ENCODE peak calls at places on chromosomes 7 and 10, in five cellular contexts. Q, H, E, D and S are unnamed samples.

GRCh38 chr7:76358053-76358477 is 726 bp downstream of the YWHAG start:
- DNase-seq in Q (no peak), H (peak), E (peak), D (peak), S (peak)

GRCh38 chr10:122244001-122244715 is 26.9 kb upstream of the BTBD16 start:
- DNase-seq in Q (no peak), H (no peak), E (no peak), D (no peak), S (peak)

GRCh38 chr10:46539596-46540411 is 16.7 kb downstream of the GPRIN2 start:
- DNase-seq in Q (no peak), H (peak), E (no peak), D (no peak), S (peak)

GRCh38 chr7:31082450-31082849 is 30.3 kb downstream of the ADCYAP1R1 start:
- DNase-seq in Q (no peak), H (no peak), E (no peak), D (peak), S (no peak)

GRCh38 chr10:48330269-48330668 is 23.8 kb downstream of the MAPK8 start:
- DNase-seq in Q (no peak), H (no peak), E (no peak), D (no peak), S (no peak)

GRCh38 chr7:79282882-79283602 is 170.4 kb downstream of the MAGI2 start:
- DNase-seq in Q (no peak), H (no peak), E (no peak), D (no peak), S (no peak)

GRCh38 chr10:28169525-28169924 is 133.3 kb downstream of the MPP7 start:
- DNase-seq in Q (no peak), H (no peak), E (no peak), D (no peak), S (no peak)

GRCh38 chr7:47470567-47471357 is 111.1 kb downstream of the TNS3 start:
- DNase-seq in Q (no peak), H (peak), E (no peak), D (no peak), S (no peak)

GRCh38 chr10:70272925-70273316 is 10.9 kb downstream of the NPFFR1 start:
- DNase-seq in Q (no peak), H (no peak), E (no peak), D (no peak), S (no peak)

DNA sequence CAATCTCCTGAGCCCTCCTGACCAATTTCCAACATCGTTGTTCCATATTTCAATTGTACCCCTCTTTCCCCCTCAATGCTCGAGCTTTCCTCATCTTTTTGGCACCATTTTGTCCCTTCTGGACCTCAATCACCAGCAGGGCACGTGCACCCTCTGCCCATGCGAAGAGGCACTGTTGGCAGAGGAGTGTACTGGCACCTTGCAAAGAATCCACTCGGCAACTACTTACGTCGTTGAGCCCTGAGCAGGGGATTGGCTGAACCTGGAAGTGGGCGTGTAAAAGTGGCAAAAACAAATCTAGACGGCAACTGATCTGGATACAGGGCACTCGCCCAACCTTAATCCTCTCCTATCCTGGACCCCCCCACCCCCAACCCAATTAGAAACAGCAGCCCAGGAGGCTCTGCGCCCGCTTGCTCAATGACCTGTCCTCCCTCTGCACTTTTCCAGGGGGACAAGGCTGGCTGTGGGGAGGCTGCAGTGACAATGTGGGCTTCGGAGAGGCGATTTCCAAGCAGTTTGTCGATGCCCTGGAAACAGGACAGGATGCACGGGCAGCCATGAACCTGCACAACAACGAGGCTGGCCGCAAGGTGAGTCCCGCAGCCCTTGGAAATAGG is 18.8 kb downstream of the WNT8B start:
- DNase-seq in Q (no peak), H (peak), E (peak), D (peak), S (peak)
- TF ChIP-seq CTCF in Q (no peak), H (no peak), E (no peak), D (no peak), S (no peak)

GRCh38 chr7:116502201-116503096 is 2.9 kb downstream of the CAV2 start:
- DNase-seq in Q (no peak), H (no peak), E (no peak), D (no peak), S (no peak)

GRCh38 chr7:116501425-116502167 is 2.1 kb downstream of the CAV2 start:
- DNase-seq in Q (no peak), H (no peak), E (no peak), D (no peak), S (no peak)

GRCh38 chr7:116497708-116498107 is 1.8 kb upstream of the CAV2 start:
- DNase-seq in Q (no peak), H (no peak), E (no peak), D (no peak), S (no peak)

GRCh38 chr7:116499168-116500070 is at the start of gene CAV2:
- DNase-seq in Q (peak), H (peak), E (peak), D (peak), S (peak)

GRCh38 chr7:116500071-116500853 is 724 bp downstream of the CAV2 start:
- DNase-seq in Q (no peak), H (peak), E (peak), D (peak), S (peak)
- TF ChIP-seq POLR2A in Q (peak), H (no peak), E (no peak), D (no peak), S (no peak)

DNA sequence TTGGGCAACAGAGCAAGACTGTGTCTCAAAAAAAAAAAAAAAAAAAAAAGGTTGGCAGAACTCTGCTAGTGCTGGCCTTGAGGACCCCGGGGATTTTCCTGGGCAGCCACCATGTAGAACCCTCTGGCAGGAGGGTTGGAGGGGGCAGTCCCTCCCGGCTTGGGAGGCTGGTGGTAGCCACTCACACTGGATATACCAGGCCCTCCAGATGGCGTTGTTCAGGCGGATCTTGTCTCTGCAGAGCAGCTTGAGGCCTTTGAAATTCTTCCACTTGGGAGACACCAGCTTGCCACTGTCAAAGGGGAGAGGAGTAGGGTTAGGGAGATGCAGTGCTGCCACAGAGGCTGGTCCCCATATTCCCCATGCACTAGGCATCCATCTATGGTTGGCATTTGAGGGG is 8.4 kb downstream of the MLXIPL start:
- DNase-seq in Q (no peak), H (no peak), E (no peak), D (no peak), S (no peak)
- TF ChIP-seq CTCF in Q (no peak), H (no peak), E (no peak), D (no peak), S (no peak)

DNA sequence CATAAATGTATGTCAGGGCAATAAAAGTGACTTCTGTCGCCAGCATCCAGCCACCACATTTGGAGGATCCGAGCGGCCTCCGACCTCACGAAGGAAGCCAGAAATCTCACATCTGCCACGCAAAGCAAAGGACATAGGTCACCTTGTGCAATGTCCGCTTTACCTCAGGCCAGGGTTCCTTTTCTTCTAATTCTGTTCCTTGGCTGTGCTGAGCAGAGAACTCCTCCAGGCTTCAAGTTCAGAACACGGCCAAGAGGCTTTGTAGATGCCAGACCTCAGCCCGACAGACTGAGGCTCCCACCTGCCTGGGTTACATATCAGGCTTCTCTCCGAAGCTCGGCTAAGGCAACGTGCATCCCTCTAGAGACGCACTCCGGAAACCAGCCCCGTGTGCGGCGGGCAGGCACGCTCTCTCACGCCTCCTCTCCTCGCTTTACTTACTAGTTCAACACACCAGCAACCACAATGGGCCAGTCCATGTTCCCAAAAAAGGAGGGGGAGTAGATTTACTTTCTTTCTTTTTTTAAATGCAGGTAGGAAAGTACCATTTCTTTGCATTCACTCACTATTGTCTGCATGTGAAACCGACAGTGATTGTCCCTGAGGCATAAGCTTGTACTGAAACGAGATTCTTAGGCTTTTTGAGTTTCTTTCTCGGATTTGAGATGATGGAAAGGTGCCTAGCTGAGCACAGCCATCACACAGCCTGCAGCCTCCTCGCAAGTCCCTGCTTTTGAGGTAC is 122.4 kb upstream of the AFAP1L2 start:
- DNase-seq in Q (peak), H (peak), E (peak), D (peak), S (peak)
- TF ChIP-seq POLR2A in Q (peak), H (peak), E (no peak), D (peak), S (no peak)

GRCh38 chr7:27929127-27929526 is 189.2 kb downstream of the TAX1BP1 start:
- DNase-seq in Q (no peak), H (no peak), E (no peak), D (no peak), S (no peak)
- TF ChIP-seq CTCF in Q (no peak), H (no peak), E (no peak), D (no peak), S (no peak)

DNA sequence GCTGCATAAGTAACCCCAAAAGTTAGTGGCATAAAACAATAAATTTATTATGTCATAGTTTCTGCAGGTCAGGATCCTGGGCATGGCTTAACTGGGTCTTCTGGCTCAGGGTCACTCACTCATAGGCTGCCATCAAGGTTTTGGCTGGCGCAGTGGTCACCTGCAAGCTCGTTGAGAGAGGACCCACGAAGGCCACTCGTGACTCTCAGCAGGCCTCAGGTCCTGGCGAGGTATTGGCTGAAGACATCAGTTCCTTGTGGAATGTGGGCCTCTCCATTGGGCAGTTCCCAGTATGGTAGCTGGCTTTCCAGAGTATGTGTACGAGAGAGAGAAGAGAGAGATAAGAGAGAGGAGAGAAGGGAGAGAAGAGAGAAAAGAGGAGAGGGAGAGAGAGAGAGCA is 138.3 kb upstream of the KLF14 start:
- DNase-seq in Q (no peak), H (no peak), E (no peak), D (no peak), S (no peak)
- TF ChIP-seq POLR2A in Q (no peak), H (no peak), E (no peak), D (no peak), S (no peak)

GRCh38 chr10:19634163-19634562 is 182.1 kb upstream of the PLXDC2 start:
- DNase-seq in Q (no peak), H (no peak), E (no peak), D (no peak), S (no peak)

GRCh38 chr10:19628767-19629443 is 187.3 kb upstream of the PLXDC2 start:
- DNase-seq in Q (no peak), H (no peak), E (no peak), D (no peak), S (no peak)

DNA sequence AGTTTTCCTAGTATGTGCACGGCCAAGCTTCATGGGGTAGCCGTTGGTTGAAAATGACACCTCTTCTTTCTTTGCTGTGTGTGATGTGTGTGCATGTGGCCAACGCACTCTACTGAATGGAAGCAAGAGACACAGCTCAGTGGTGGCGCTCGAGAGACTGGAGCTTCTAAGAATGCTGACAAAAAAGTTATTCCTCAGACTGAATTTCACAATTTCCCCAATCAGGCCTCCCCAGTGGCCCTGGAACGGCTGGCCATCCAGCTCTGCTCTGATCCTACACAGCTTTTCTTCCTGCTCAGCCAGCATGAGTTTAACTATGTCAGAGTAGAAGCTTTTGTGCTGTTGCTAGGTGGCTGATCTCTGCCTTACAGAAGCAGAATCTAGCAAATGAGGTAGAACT is 186.7 kb upstream of the PLXDC2 start:
- DNase-seq in Q (no peak), H (peak), E (peak), D (peak), S (peak)
- TF ChIP-seq CTCF in Q (no peak), H (no peak), E (no peak), D (no peak), S (no peak)

GRCh38 chr10:102502029-102502336 is 529 bp downstream of the ACTR1A start:
- DNase-seq in Q (peak), H (peak), E (peak), D (peak), S (peak)

GRCh38 chr10:102503264-102504178 is at the start of gene SUFU:
- DNase-seq in Q (peak), H (peak), E (peak), D (peak), S (peak)

GRCh38 chr10:102501201-102502028 is 1.1 kb downstream of the ACTR1A start:
- DNase-seq in Q (no peak), H (no peak), E (no peak), D (no peak), S (no peak)

GRCh38 chr10:102504179-102504975 is 605 bp downstream of the SUFU start:
- DNase-seq in Q (peak), H (peak), E (peak), D (peak), S (peak)

DNA sequence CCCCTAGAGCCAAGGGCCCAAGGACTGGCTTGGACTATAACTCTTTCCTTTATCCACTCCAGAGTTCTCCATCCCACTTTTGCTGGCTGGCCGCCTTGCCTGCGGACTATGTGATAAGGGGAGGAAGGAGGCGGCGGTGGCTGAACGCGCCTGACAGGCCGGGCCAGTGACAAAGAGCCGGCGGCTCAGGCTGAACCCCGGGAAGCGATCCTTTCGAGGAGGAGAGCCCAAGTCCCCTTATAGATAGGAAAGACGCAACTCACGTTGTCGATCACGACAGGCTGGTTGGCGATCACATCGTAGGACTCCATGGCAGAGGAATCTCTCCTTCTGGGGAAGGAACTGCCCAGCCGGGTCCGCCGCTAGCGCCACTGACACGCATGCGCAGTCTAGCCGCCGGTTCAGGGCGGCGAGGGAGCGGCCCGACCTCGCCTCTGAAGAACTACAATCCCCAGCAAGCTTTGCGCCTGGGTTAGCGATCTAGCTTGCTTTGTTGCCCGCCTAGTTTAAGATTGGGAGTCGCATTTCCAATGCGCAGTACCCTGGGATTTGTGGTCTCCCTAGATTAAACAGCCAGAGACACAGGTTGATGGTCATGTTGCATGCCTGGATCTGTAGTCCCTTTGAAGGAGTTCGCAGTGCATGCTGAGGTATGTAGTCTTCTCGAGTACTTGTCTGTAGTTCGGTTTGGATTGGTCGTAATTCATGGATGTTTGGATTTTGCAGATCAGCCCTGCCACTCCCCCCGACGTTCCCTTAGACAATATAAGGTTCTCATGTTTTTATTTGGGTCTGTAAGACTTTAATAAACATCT is at the start of gene ACTR1A:
- DNase-seq in Q (peak), H (peak), E (peak), D (peak), S (peak)
- TF ChIP-seq POLR2A in Q (peak), H (peak), E (no peak), D (peak), S (no peak)

GRCh38 chr7:18357691-18358090 is 137.9 kb upstream of the HDAC9 start:
- DNase-seq in Q (no peak), H (no peak), E (no peak), D (no peak), S (no peak)
- TF ChIP-seq CTCF in Q (no peak), H (peak), E (no peak), D (no peak), S (no peak)

GRCh38 chr7:44978511-44979366 is at the start of gene MYO1G:
- DNase-seq in Q (peak), H (peak), E (no peak), D (peak), S (peak)

GRCh38 chr7:44976040-44976745 is 2.6 kb downstream of the MYO1G start:
- DNase-seq in Q (no peak), H (no peak), E (no peak), D (no peak), S (peak)

GRCh38 chr7:44977956-44978355 is 859 bp downstream of the MYO1G start:
- DNase-seq in Q (no peak), H (peak), E (no peak), D (peak), S (peak)

GRCh38 chr7:44976746-44977196 is 2.0 kb downstream of the MYO1G start:
- DNase-seq in Q (peak), H (no peak), E (no peak), D (no peak), S (peak)

DNA sequence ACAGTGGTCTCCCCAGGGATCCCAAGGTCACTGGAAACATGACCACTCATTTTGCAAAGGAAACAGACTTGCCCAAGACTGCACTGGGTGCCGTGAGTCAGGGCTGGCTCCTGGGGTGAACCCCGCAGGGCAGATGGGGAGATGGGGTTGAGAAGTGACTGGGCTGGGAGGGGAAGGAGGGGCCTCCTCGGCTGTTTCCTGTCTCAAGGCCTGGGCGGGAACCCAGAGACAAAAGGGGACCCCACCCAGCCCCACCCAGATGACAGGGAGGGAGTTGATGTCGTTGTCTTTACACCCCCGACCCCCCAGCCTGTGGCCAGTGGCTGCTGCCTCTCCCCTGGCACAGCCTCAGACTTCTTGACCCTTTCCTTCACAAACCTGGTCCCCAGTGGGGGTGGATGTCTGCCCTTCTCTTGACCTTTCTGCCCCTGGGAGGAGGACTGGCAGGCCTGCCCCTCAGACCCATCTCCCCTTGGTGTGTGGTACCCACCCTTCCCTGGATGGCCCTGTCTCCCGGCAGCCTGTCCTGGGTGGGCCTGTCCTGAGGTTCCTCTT is 1.4 kb downstream of the MYO1G start:
- DNase-seq in Q (peak), H (no peak), E (no peak), D (no peak), S (peak)
- TF ChIP-seq POLR2A in Q (no peak), H (no peak), E (no peak), D (no peak), S (no peak)